ENCODE peak calls at places on chromosomes 12 and 14, in five cellular contexts. One of them, this sample, is unnamed.

GRCh38 chr14:72780771-72781170 is 113.1 kb downstream of the DPF3 start:
- DNase-seq in K562: no peak
- DNase-seq in GM12878: no peak
- DNase-seq in IMR-90: peak; percentile 76
- DNase-seq in HepG2: no peak
- DNase-seq in this sample: no peak

GRCh38 chr14:93986972-93987371 is 10.1 kb upstream of the CCDC197 start:
- DNase-seq in GM12878: no peak
- DNase-seq in IMR-90: no peak
- DNase-seq in HepG2: no peak
- DNase-seq in K562: no peak
- DNase-seq in this sample: no peak

GRCh38 chr14:50745401-50746058 is 77.4 kb upstream of the SAV1 start:
- DNase-seq in GM12878: no peak
- DNase-seq in HepG2: no peak
- DNase-seq in K562: no peak
- DNase-seq in IMR-90: no peak
- DNase-seq in this sample: no peak

GRCh38 chr12:20040844-20041243 is 327.5 kb upstream of the PDE3A start:
- DNase-seq in HepG2: no peak
- DNase-seq in IMR-90: no peak
- DNase-seq in GM12878: no peak
- DNase-seq in K562: no peak
- DNase-seq in this sample: no peak

GRCh38 chr12:20631711-20632110 is 63.4 kb upstream of the SLCO1C1 start:
- DNase-seq in IMR-90: no peak
- DNase-seq in GM12878: no peak
- DNase-seq in K562: no peak
- DNase-seq in HepG2: no peak
- DNase-seq in this sample: no peak

GRCh38 chr12:109200825-109201495 is 84.6 kb downstream of the ACACB start:
- DNase-seq in K562: no peak
- DNase-seq in GM12878: no peak
- DNase-seq in IMR-90: no peak
- DNase-seq in HepG2: no peak
- DNase-seq in this sample: no peak

GRCh38 chr12:116458492-116458891 is 100.7 kb upstream of the MAP1LC3B2 start:
- DNase-seq in K562: peak; percentile 64
- DNase-seq in IMR-90: no peak
- DNase-seq in HepG2: no peak
- DNase-seq in GM12878: no peak
- DNase-seq in this sample: no peak

GRCh38 chr12:46174061-46174662 is 94.7 kb downstream of the SLC38A1 start:
- DNase-seq in HepG2: no peak
- DNase-seq in GM12878: peak; percentile 85
- DNase-seq in K562: no peak
- DNase-seq in IMR-90: no peak
- DNase-seq in this sample: no peak

GRCh38 chr14:34700622-34701130 is 13.7 kb downstream of the CFL2 start:
- DNase-seq in GM12878: no peak
- DNase-seq in IMR-90: no peak
- DNase-seq in HepG2: no peak
- DNase-seq in K562: no peak
- DNase-seq in this sample: no peak

GRCh38 chr14:34701808-34702207 is 12.6 kb downstream of the CFL2 start:
- DNase-seq in HepG2: no peak
- DNase-seq in GM12878: no peak
- DNase-seq in K562: no peak
- DNase-seq in IMR-90: no peak
- DNase-seq in this sample: no peak

DNA sequence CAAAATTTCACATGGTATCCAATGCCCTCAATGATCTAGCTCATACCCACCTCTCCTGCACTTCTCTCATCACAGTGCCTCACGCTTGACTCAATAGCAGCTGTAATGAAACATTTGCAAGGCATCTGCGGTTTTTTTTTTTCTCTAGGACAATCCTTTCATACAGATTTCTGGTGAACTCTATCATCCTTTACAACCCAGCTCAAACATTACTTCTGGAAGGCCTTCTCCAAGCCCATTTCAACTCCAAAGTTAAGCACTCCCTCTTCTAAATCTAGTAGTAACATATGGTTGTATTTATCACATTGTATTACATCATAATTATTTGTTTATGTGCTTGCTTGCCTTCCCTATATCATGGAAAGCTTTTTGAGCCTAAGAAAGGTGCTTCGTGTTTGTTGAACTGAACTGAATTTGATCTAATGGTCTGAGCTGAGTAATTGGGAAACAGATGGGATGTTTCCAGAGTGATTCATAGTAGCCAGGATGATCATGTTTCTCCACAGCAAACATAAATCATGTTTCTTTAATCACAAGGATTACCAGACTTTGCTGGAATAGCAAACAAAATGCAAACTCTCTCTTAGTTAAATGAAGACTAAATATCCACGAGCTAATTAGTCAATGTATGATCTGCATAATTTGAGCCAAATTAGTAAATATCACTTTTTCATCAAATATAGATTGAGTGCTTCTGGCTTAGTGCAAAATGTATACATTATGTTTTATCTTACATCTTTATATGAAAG is 14.3 kb downstream of the CFL2 start:
- DNase-seq in GM12878: no peak
- DNase-seq in IMR-90: peak; percentile 93
- DNase-seq in HepG2: peak; percentile 89
- DNase-seq in K562: no peak
- DNase-seq in this sample: peak; percentile 43
- TF ChIP-seq MXI1 in GM12878: no peak
- TF ChIP-seq MXI1 in IMR-90: peak; percentile 7
- TF ChIP-seq MXI1 in HepG2: no peak
- TF ChIP-seq MXI1 in K562: no peak
- TF ChIP-seq MXI1 in this sample: no peak

GRCh38 chr12:123444396-123445026 is 8.0 kb upstream of the RILPL2 start:
- DNase-seq in HepG2: peak; percentile 78
- DNase-seq in GM12878: no peak
- DNase-seq in IMR-90: peak; percentile 65
- DNase-seq in K562: no peak
- DNase-seq in this sample: no peak

GRCh38 chr12:123450636-123451035 is 7.3 kb upstream of the SNRNP35 start:
- DNase-seq in K562: no peak
- DNase-seq in IMR-90: no peak
- DNase-seq in GM12878: no peak
- DNase-seq in HepG2: no peak
- DNase-seq in this sample: no peak

GRCh38 chr12:123453165-123453564 is 4.8 kb upstream of the SNRNP35 start:
- DNase-seq in HepG2: no peak
- DNase-seq in K562: no peak
- DNase-seq in GM12878: no peak
- DNase-seq in IMR-90: no peak
- DNase-seq in this sample: no peak

GRCh38 chr12:123445388-123446344 is 9.2 kb upstream of the RILPL2 start:
- DNase-seq in GM12878: no peak
- DNase-seq in HepG2: no peak
- DNase-seq in K562: no peak
- DNase-seq in IMR-90: peak; percentile 40
- DNase-seq in this sample: no peak

DNA sequence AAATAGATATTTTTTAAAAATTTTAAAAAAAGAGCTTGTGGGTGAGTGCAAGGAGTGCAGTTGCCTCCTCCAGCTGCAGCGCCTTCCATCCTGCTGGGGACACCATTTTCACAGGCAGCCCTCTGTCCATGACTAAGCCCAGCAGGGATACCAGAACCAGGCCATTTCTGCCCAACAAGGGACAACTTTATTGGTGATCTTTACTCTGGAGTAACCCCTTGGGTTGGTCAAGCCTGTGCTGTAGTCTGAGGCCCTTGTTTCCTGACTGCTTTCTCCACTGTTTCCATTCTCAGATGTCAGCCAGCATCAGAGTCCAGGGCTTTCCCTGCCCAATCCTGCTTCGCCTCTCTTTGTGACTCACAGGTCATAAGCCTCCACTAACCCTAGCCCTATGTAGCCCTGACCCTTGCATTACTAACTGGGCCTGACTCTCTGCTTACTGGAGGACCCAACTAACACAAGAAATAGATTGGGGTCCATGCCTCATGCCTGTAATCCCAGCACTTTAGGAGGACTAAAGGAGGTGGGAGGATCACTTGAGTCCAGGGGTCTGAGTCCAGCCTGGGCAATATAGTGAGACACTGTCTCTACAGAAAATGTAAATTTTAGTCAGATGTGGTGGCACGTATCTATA is 8.7 kb upstream of the SNRNP35 start:
- DNase-seq in IMR-90: no peak
- DNase-seq in K562: no peak
- DNase-seq in GM12878: no peak
- DNase-seq in HepG2: peak; percentile 69
- DNase-seq in this sample: no peak
- TF ChIP-seq MXI1 in IMR-90: no peak
- TF ChIP-seq MXI1 in K562: no peak
- TF ChIP-seq MXI1 in GM12878: no peak
- TF ChIP-seq MXI1 in HepG2: no peak
- TF ChIP-seq MXI1 in this sample: no peak

GRCh38 chr14:101595887-101596721 is 34.8 kb downstream of the DIO3 start:
- DNase-seq in GM12878: no peak
- DNase-seq in K562: no peak
- DNase-seq in IMR-90: no peak
- DNase-seq in HepG2: no peak
- DNase-seq in this sample: no peak
- TF ChIP-seq MXI1 in GM12878: no peak
- TF ChIP-seq MXI1 in K562: no peak
- TF ChIP-seq MXI1 in IMR-90: no peak
- TF ChIP-seq MXI1 in HepG2: no peak
- TF ChIP-seq MXI1 in this sample: no peak

GRCh38 chr12:101925352-101925751 is 48.0 kb downstream of the DRAM1 start:
- DNase-seq in GM12878: no peak
- DNase-seq in HepG2: no peak
- DNase-seq in IMR-90: peak; percentile 99
- DNase-seq in K562: no peak
- DNase-seq in this sample: no peak
- TF ChIP-seq MXI1 in GM12878: no peak
- TF ChIP-seq MXI1 in HepG2: no peak
- TF ChIP-seq MXI1 in IMR-90: no peak
- TF ChIP-seq MXI1 in K562: no peak
- TF ChIP-seq MXI1 in this sample: no peak